ENCODE peak calls at places on chromosomes 2 and 18, in nine cellular contexts. One of them, this sample, is unnamed.

GRCh38 chr18:49185636-49186035 is 234.9 kb upstream of the SMAD7 start:
- DNase-seq in EL: no peak
- DNase-seq in nephron progenitor cell: no peak
- DNase-seq in activated naive CD8-positive, alpha-beta T cell treated with anti-CD3 and anti-CD28 coated beads, Interleukin-2, amount 50 U/mL, for 16 hours: no peak
- DNase-seq in osteocyte: no peak
- DNase-seq in sigmoid colon: no peak
- DNase-seq in EH: no peak
- DNase-seq in stimulated activated CD4-positive, alpha-beta T cell treated with anti-CD3 and anti-CD28 coated beads, Interleukin-1b, Interleukin-23, amount 100 ng/mL, for 24 hours: no peak
- DNase-seq in mesendoderm: no peak
- DNase-seq in this sample: no peak

GRCh38 chr2:210915912-210916311 is 359.5 kb downstream of the CPS1 start:
- DNase-seq in EL: no peak
- DNase-seq in nephron progenitor cell: no peak
- DNase-seq in activated naive CD8-positive, alpha-beta T cell treated with anti-CD3 and anti-CD28 coated beads, Interleukin-2, amount 50 U/mL, for 16 hours: no peak
- DNase-seq in osteocyte: no peak
- DNase-seq in sigmoid colon: no peak
- DNase-seq in EH: no peak
- DNase-seq in stimulated activated CD4-positive, alpha-beta T cell treated with anti-CD3 and anti-CD28 coated beads, Interleukin-1b, Interleukin-23, amount 100 ng/mL, for 24 hours: no peak
- DNase-seq in mesendoderm: no peak
- DNase-seq in this sample: no peak

GRCh38 chr2:55856936-55857335 is 66.6 kb downstream of the EFEMP1 start:
- DNase-seq in EL: peak; percentile 62
- DNase-seq in nephron progenitor cell: no peak
- DNase-seq in activated naive CD8-positive, alpha-beta T cell treated with anti-CD3 and anti-CD28 coated beads, Interleukin-2, amount 50 U/mL, for 16 hours: no peak
- DNase-seq in osteocyte: no peak
- DNase-seq in sigmoid colon: no peak
- DNase-seq in EH: peak; percentile 79
- DNase-seq in stimulated activated CD4-positive, alpha-beta T cell treated with anti-CD3 and anti-CD28 coated beads, Interleukin-1b, Interleukin-23, amount 100 ng/mL, for 24 hours: no peak
- DNase-seq in mesendoderm: no peak
- DNase-seq in this sample: no peak

GRCh38 chr2:119491776-119492525 is 32.3 kb downstream of the SCTR start:
- DNase-seq in EL: peak; percentile 89
- DNase-seq in nephron progenitor cell: no peak
- DNase-seq in activated naive CD8-positive, alpha-beta T cell treated with anti-CD3 and anti-CD28 coated beads, Interleukin-2, amount 50 U/mL, for 16 hours: no peak
- DNase-seq in osteocyte: peak; percentile 51
- DNase-seq in sigmoid colon: no peak
- DNase-seq in EH: peak; percentile 83
- DNase-seq in stimulated activated CD4-positive, alpha-beta T cell treated with anti-CD3 and anti-CD28 coated beads, Interleukin-1b, Interleukin-23, amount 100 ng/mL, for 24 hours: no peak
- DNase-seq in mesendoderm: peak; percentile 95
- DNase-seq in this sample: no peak

GRCh38 chr2:147288131-147288530 is 556.7 kb upstream of the ACVR2A start:
- DNase-seq in EL: no peak
- DNase-seq in nephron progenitor cell: no peak
- DNase-seq in activated naive CD8-positive, alpha-beta T cell treated with anti-CD3 and anti-CD28 coated beads, Interleukin-2, amount 50 U/mL, for 16 hours: no peak
- DNase-seq in osteocyte: no peak
- DNase-seq in sigmoid colon: no peak
- DNase-seq in EH: no peak
- DNase-seq in stimulated activated CD4-positive, alpha-beta T cell treated with anti-CD3 and anti-CD28 coated beads, Interleukin-1b, Interleukin-23, amount 100 ng/mL, for 24 hours: no peak
- DNase-seq in mesendoderm: no peak
- DNase-seq in this sample: no peak

GRCh38 chr2:188776634-188777033 is 197.5 kb upstream of the COL3A1 start:
- DNase-seq in EL: peak; percentile 89
- DNase-seq in nephron progenitor cell: no peak
- DNase-seq in activated naive CD8-positive, alpha-beta T cell treated with anti-CD3 and anti-CD28 coated beads, Interleukin-2, amount 50 U/mL, for 16 hours: no peak
- DNase-seq in osteocyte: no peak
- DNase-seq in sigmoid colon: no peak
- DNase-seq in EH: peak; percentile 87
- DNase-seq in stimulated activated CD4-positive, alpha-beta T cell treated with anti-CD3 and anti-CD28 coated beads, Interleukin-1b, Interleukin-23, amount 100 ng/mL, for 24 hours: no peak
- DNase-seq in mesendoderm: no peak
- DNase-seq in this sample: no peak

GRCh38 chr2:56464066-56464465 is 280.3 kb downstream of the CCDC85A start:
- DNase-seq in EL: no peak
- DNase-seq in nephron progenitor cell: no peak
- DNase-seq in activated naive CD8-positive, alpha-beta T cell treated with anti-CD3 and anti-CD28 coated beads, Interleukin-2, amount 50 U/mL, for 16 hours: no peak
- DNase-seq in osteocyte: no peak
- DNase-seq in sigmoid colon: no peak
- DNase-seq in EH: no peak
- DNase-seq in stimulated activated CD4-positive, alpha-beta T cell treated with anti-CD3 and anti-CD28 coated beads, Interleukin-1b, Interleukin-23, amount 100 ng/mL, for 24 hours: no peak
- DNase-seq in mesendoderm: no peak
- DNase-seq in this sample: no peak

GRCh38 chr2:19434413-19434812 is 76.0 kb upstream of the OSR1 start:
- DNase-seq in EL: no peak
- DNase-seq in nephron progenitor cell: no peak
- DNase-seq in activated naive CD8-positive, alpha-beta T cell treated with anti-CD3 and anti-CD28 coated beads, Interleukin-2, amount 50 U/mL, for 16 hours: no peak
- DNase-seq in osteocyte: no peak
- DNase-seq in sigmoid colon: no peak
- DNase-seq in EH: no peak
- DNase-seq in stimulated activated CD4-positive, alpha-beta T cell treated with anti-CD3 and anti-CD28 coated beads, Interleukin-1b, Interleukin-23, amount 100 ng/mL, for 24 hours: no peak
- DNase-seq in mesendoderm: no peak
- DNase-seq in this sample: no peak

GRCh38 chr2:158783923-158784322 is 11.2 kb upstream of the DAPL1 start:
- DNase-seq in EL: no peak
- DNase-seq in nephron progenitor cell: no peak
- DNase-seq in activated naive CD8-positive, alpha-beta T cell treated with anti-CD3 and anti-CD28 coated beads, Interleukin-2, amount 50 U/mL, for 16 hours: no peak
- DNase-seq in osteocyte: no peak
- DNase-seq in sigmoid colon: no peak
- DNase-seq in EH: no peak
- DNase-seq in stimulated activated CD4-positive, alpha-beta T cell treated with anti-CD3 and anti-CD28 coated beads, Interleukin-1b, Interleukin-23, amount 100 ng/mL, for 24 hours: no peak
- DNase-seq in mesendoderm: no peak
- DNase-seq in this sample: no peak

GRCh38 chr2:46848446-46848845 is 67.2 kb downstream of the MCFD2 start:
- DNase-seq in EL: no peak
- DNase-seq in nephron progenitor cell: peak; percentile 24
- DNase-seq in activated naive CD8-positive, alpha-beta T cell treated with anti-CD3 and anti-CD28 coated beads, Interleukin-2, amount 50 U/mL, for 16 hours: no peak
- DNase-seq in osteocyte: no peak
- DNase-seq in sigmoid colon: peak; percentile 92
- DNase-seq in EH: no peak
- DNase-seq in stimulated activated CD4-positive, alpha-beta T cell treated with anti-CD3 and anti-CD28 coated beads, Interleukin-1b, Interleukin-23, amount 100 ng/mL, for 24 hours: no peak
- DNase-seq in mesendoderm: no peak
- DNase-seq in this sample: no peak

GRCh38 chr2:196066794-196067382 is 1.7 kb downstream of the DNAH7 start:
- DNase-seq in EL: peak; percentile 48
- DNase-seq in nephron progenitor cell: no peak
- DNase-seq in activated naive CD8-positive, alpha-beta T cell treated with anti-CD3 and anti-CD28 coated beads, Interleukin-2, amount 50 U/mL, for 16 hours: no peak
- DNase-seq in osteocyte: no peak
- DNase-seq in sigmoid colon: no peak
- DNase-seq in EH: peak; percentile 43
- DNase-seq in stimulated activated CD4-positive, alpha-beta T cell treated with anti-CD3 and anti-CD28 coated beads, Interleukin-1b, Interleukin-23, amount 100 ng/mL, for 24 hours: no peak
- DNase-seq in mesendoderm: peak; percentile 45
- DNase-seq in this sample: peak; percentile 36

GRCh38 chr2:106012591-106013347 is 181.3 kb downstream of the UXS1 start:
- DNase-seq in EL: no peak
- DNase-seq in nephron progenitor cell: no peak
- DNase-seq in activated naive CD8-positive, alpha-beta T cell treated with anti-CD3 and anti-CD28 coated beads, Interleukin-2, amount 50 U/mL, for 16 hours: no peak
- DNase-seq in osteocyte: no peak
- DNase-seq in sigmoid colon: no peak
- DNase-seq in EH: no peak
- DNase-seq in stimulated activated CD4-positive, alpha-beta T cell treated with anti-CD3 and anti-CD28 coated beads, Interleukin-1b, Interleukin-23, amount 100 ng/mL, for 24 hours: no peak
- DNase-seq in mesendoderm: peak; percentile 10
- DNase-seq in this sample: no peak

GRCh38 chr2:134246154-134246874 is 7.6 kb upstream of the MGAT5 start:
- DNase-seq in EL: no peak
- DNase-seq in nephron progenitor cell: no peak
- DNase-seq in activated naive CD8-positive, alpha-beta T cell treated with anti-CD3 and anti-CD28 coated beads, Interleukin-2, amount 50 U/mL, for 16 hours: no peak
- DNase-seq in osteocyte: no peak
- DNase-seq in sigmoid colon: no peak
- DNase-seq in EH: no peak
- DNase-seq in stimulated activated CD4-positive, alpha-beta T cell treated with anti-CD3 and anti-CD28 coated beads, Interleukin-1b, Interleukin-23, amount 100 ng/mL, for 24 hours: no peak
- DNase-seq in mesendoderm: no peak
- DNase-seq in this sample: peak; percentile 24